ENCODE peak calls at places on chromosomes 3 and 15, in nine cellular contexts. One of them, this sample, is unnamed.

GRCh38 chr3:188468196-188468595 is 314.2 kb downstream of the LPP start:
- DNase-seq in bronchial epithelial cell: no peak
- DNase-seq in tibial artery: no peak
- DNase-seq in PC-3: peak; percentile 29
- DNase-seq in IMR-90: no peak
- DNase-seq in effector memory CD4-positive, alpha-beta T cell: no peak
- DNase-seq in Jurkat, Clone E6-1: no peak
- DNase-seq in AG10803: peak; percentile 49
- DNase-seq in cardiac fibroblast: peak; percentile 45
- DNase-seq in this sample: no peak

GRCh38 chr15:48766196-48766595 is 44.7 kb downstream of the CEP152 start:
- DNase-seq in bronchial epithelial cell: peak; percentile 64
- DNase-seq in tibial artery: no peak
- DNase-seq in PC-3: peak; percentile 51
- DNase-seq in IMR-90: peak; percentile 52
- DNase-seq in effector memory CD4-positive, alpha-beta T cell: no peak
- DNase-seq in Jurkat, Clone E6-1: no peak
- DNase-seq in AG10803: no peak
- DNase-seq in cardiac fibroblast: peak; percentile 33
- DNase-seq in this sample: no peak

GRCh38 chr15:88894348-88894818 is 961 bp downstream of the HAPLN3 start:
- DNase-seq in bronchial epithelial cell: peak; percentile 63
- DNase-seq in tibial artery: peak; percentile 86
- DNase-seq in PC-3: peak; percentile 77
- DNase-seq in IMR-90: no peak
- DNase-seq in effector memory CD4-positive, alpha-beta T cell: peak; percentile 75
- DNase-seq in Jurkat, Clone E6-1: peak; percentile 55
- DNase-seq in AG10803: no peak
- DNase-seq in cardiac fibroblast: peak; percentile 54
- DNase-seq in this sample: no peak

GRCh38 chr3:45992820-45993219 is 2.8 kb downstream of the FYCO1 start:
- DNase-seq in bronchial epithelial cell: no peak
- DNase-seq in tibial artery: no peak
- DNase-seq in PC-3: no peak
- DNase-seq in IMR-90: peak; percentile 63
- DNase-seq in effector memory CD4-positive, alpha-beta T cell: no peak
- DNase-seq in Jurkat, Clone E6-1: peak; percentile 51
- DNase-seq in AG10803: peak; percentile 100
- DNase-seq in cardiac fibroblast: peak; percentile 66
- DNase-seq in this sample: no peak

GRCh38 chr3:13119471-13120220 is 46.4 kb upstream of the IQSEC1 start:
- DNase-seq in bronchial epithelial cell: no peak
- DNase-seq in tibial artery: peak; percentile 57
- DNase-seq in PC-3: no peak
- DNase-seq in IMR-90: no peak
- DNase-seq in effector memory CD4-positive, alpha-beta T cell: no peak
- DNase-seq in Jurkat, Clone E6-1: no peak
- DNase-seq in AG10803: no peak
- DNase-seq in cardiac fibroblast: no peak
- DNase-seq in this sample: no peak

GRCh38 chr15:81485806-81486205 is 111.8 kb upstream of the TMC3 start:
- DNase-seq in bronchial epithelial cell: no peak
- DNase-seq in tibial artery: no peak
- DNase-seq in PC-3: no peak
- DNase-seq in IMR-90: no peak
- DNase-seq in effector memory CD4-positive, alpha-beta T cell: no peak
- DNase-seq in Jurkat, Clone E6-1: no peak
- DNase-seq in AG10803: no peak
- DNase-seq in cardiac fibroblast: no peak
- DNase-seq in this sample: no peak

GRCh38 chr3:47741925-47742324 is 39.8 kb downstream of the SMARCC1 start:
- DNase-seq in bronchial epithelial cell: no peak
- DNase-seq in tibial artery: no peak
- DNase-seq in PC-3: no peak
- DNase-seq in IMR-90: no peak
- DNase-seq in effector memory CD4-positive, alpha-beta T cell: no peak
- DNase-seq in Jurkat, Clone E6-1: no peak
- DNase-seq in AG10803: no peak
- DNase-seq in cardiac fibroblast: no peak
- DNase-seq in this sample: no peak

GRCh38 chr3:54951405-54951804 is 23.5 kb upstream of the LRTM1 start:
- DNase-seq in bronchial epithelial cell: peak; percentile 35
- DNase-seq in tibial artery: peak; percentile 76
- DNase-seq in PC-3: peak; percentile 53
- DNase-seq in IMR-90: peak; percentile 93
- DNase-seq in effector memory CD4-positive, alpha-beta T cell: no peak
- DNase-seq in Jurkat, Clone E6-1: no peak
- DNase-seq in AG10803: peak; percentile 93
- DNase-seq in cardiac fibroblast: peak; percentile 90
- DNase-seq in this sample: peak; percentile 84

GRCh38 chr3:58032186-58032585 is 24.0 kb downstream of the FLNB start:
- DNase-seq in bronchial epithelial cell: peak; percentile 44
- DNase-seq in tibial artery: no peak
- DNase-seq in PC-3: no peak
- DNase-seq in IMR-90: peak; percentile 65
- DNase-seq in effector memory CD4-positive, alpha-beta T cell: no peak
- DNase-seq in Jurkat, Clone E6-1: no peak
- DNase-seq in AG10803: peak; percentile 70
- DNase-seq in cardiac fibroblast: peak; percentile 45
- DNase-seq in this sample: peak; percentile 92

GRCh38 chr3:30658328-30659052 is 52.1 kb downstream of the TGFBR2 start:
- DNase-seq in bronchial epithelial cell: peak; percentile 78
- DNase-seq in tibial artery: no peak
- DNase-seq in PC-3: peak; percentile 83
- DNase-seq in IMR-90: peak; percentile 79
- DNase-seq in effector memory CD4-positive, alpha-beta T cell: peak; percentile 37
- DNase-seq in Jurkat, Clone E6-1: peak; percentile 89
- DNase-seq in AG10803: peak; percentile 82
- DNase-seq in cardiac fibroblast: peak; percentile 70
- DNase-seq in this sample: peak; percentile 73

GRCh38 chr15:68195336-68196112 is 9.6 kb downstream of the CALML4 start:
- DNase-seq in bronchial epithelial cell: no peak
- DNase-seq in tibial artery: no peak
- DNase-seq in PC-3: no peak
- DNase-seq in IMR-90: no peak
- DNase-seq in effector memory CD4-positive, alpha-beta T cell: no peak
- DNase-seq in Jurkat, Clone E6-1: no peak
- DNase-seq in AG10803: no peak
- DNase-seq in cardiac fibroblast: no peak
- DNase-seq in this sample: no peak

GRCh38 chr15:64051093-64051402 is 4.8 kb upstream of the DAPK2 start:
- DNase-seq in bronchial epithelial cell: no peak
- DNase-seq in tibial artery: no peak
- DNase-seq in PC-3: no peak
- DNase-seq in IMR-90: no peak
- DNase-seq in effector memory CD4-positive, alpha-beta T cell: no peak
- DNase-seq in Jurkat, Clone E6-1: no peak
- DNase-seq in AG10803: no peak
- DNase-seq in cardiac fibroblast: no peak
- DNase-seq in this sample: no peak

GRCh38 chr3:125212096-125212508 is 446 bp downstream of the SLC12A8 start:
- DNase-seq in bronchial epithelial cell: no peak
- DNase-seq in tibial artery: no peak
- DNase-seq in PC-3: peak; percentile 20
- DNase-seq in IMR-90: no peak
- DNase-seq in effector memory CD4-positive, alpha-beta T cell: no peak
- DNase-seq in Jurkat, Clone E6-1: no peak
- DNase-seq in AG10803: no peak
- DNase-seq in cardiac fibroblast: no peak
- DNase-seq in this sample: no peak
- H3K4me3 ChIP-seq in bronchial epithelial cell: peak overlapping the region; percentile 77
- H3K4me3 ChIP-seq in tibial artery: peak overlapping the region; percentile 35
- H3K4me3 ChIP-seq in PC-3: peak overlapping the region; percentile 79
- H3K4me3 ChIP-seq in IMR-90: peak overlapping the region; percentile 13
- H3K4me3 ChIP-seq in effector memory CD4-positive, alpha-beta T cell: peak overlapping the region; percentile 32
- H3K4me3 ChIP-seq in Jurkat, Clone E6-1: no peak overlapping the region
- H3K4me3 ChIP-seq in AG10803: peak overlapping the region; percentile 41
- H3K4me3 ChIP-seq in cardiac fibroblast: peak overlapping the region; percentile 52
- H3K4me3 ChIP-seq in this sample: peak overlapping the region; percentile 49

DNA sequence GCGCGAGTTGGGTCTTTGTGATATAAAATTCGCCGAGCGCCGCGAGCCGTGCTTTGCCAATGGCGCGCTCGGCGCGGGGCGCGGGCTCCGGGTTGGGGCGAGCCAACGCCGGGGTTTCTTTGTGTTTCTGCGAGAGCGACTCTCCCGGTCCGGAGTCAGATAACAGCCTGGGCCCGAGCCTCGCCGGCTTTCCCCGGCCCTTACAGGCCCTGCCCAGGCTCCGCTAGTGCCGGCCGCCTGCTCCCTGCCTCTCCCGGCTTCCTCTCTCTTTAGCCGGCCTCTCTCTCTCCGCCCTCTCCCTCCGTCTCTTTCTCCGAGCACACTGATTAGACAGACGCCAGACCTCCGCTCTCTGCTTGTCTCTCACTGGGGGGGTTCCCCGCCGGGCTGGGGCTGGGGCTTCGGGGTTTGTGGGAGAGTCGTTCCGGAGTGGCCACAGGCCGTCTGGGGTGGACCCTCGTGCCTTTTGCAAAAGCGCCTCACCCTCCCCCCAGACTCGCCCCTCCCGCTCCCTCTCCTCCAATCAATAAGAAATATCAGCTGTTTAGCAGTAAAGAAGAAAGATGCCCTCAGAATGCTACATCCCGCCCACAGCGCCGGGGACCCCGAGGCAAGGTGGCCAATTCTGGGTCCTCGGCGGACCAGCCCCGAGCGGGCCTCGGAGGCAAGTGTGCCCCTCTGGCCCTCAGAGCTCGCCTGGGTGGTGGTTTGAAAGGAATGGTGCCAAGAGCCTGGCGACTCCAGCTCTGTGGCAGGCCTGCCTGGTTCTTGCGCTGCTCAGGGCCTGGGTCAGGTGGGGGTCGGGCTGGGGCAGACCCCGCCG is 2.9 kb downstream of the NR2F2 start:
- DNase-seq in bronchial epithelial cell: no peak
- DNase-seq in tibial artery: peak; percentile 70
- DNase-seq in PC-3: peak; percentile 19
- DNase-seq in IMR-90: no peak
- DNase-seq in effector memory CD4-positive, alpha-beta T cell: no peak
- DNase-seq in Jurkat, Clone E6-1: no peak
- DNase-seq in AG10803: no peak
- DNase-seq in cardiac fibroblast: peak; percentile 63
- DNase-seq in this sample: no peak
- H3K4me3 ChIP-seq in bronchial epithelial cell: peak overlapping the region; percentile 71
- H3K4me3 ChIP-seq in tibial artery: peak overlapping the region; percentile 97
- H3K4me3 ChIP-seq in PC-3: peak overlapping the region; percentile 89
- H3K4me3 ChIP-seq in IMR-90: peak overlapping the region; percentile 84
- H3K4me3 ChIP-seq in effector memory CD4-positive, alpha-beta T cell: peak overlapping the region; percentile 36
- H3K4me3 ChIP-seq in Jurkat, Clone E6-1: no peak overlapping the region
- H3K4me3 ChIP-seq in AG10803: peak overlapping the region; percentile 93
- H3K4me3 ChIP-seq in cardiac fibroblast: peak overlapping the region; percentile 83
- H3K4me3 ChIP-seq in this sample: peak overlapping the region; percentile 93

GRCh38 chr15:60563066-60563465 is 84.1 kb upstream of the ICE2 start:
- DNase-seq in bronchial epithelial cell: no peak
- DNase-seq in tibial artery: no peak
- DNase-seq in PC-3: no peak
- DNase-seq in IMR-90: no peak
- DNase-seq in effector memory CD4-positive, alpha-beta T cell: no peak
- DNase-seq in Jurkat, Clone E6-1: no peak
- DNase-seq in AG10803: no peak
- DNase-seq in cardiac fibroblast: no peak
- DNase-seq in this sample: no peak
- H3K4me3 ChIP-seq in bronchial epithelial cell: no peak overlapping the region
- H3K4me3 ChIP-seq in tibial artery: no peak overlapping the region
- H3K4me3 ChIP-seq in PC-3: no peak overlapping the region
- H3K4me3 ChIP-seq in IMR-90: no peak overlapping the region
- H3K4me3 ChIP-seq in effector memory CD4-positive, alpha-beta T cell: no peak overlapping the region
- H3K4me3 ChIP-seq in Jurkat, Clone E6-1: no peak overlapping the region
- H3K4me3 ChIP-seq in AG10803: no peak overlapping the region
- H3K4me3 ChIP-seq in cardiac fibroblast: no peak overlapping the region
- H3K4me3 ChIP-seq in this sample: no peak overlapping the region

GRCh38 chr3:170421147-170421641 is 2.5 kb downstream of the CLDN11 start:
- DNase-seq in bronchial epithelial cell: no peak
- DNase-seq in tibial artery: no peak
- DNase-seq in PC-3: no peak
- DNase-seq in IMR-90: peak; percentile 44
- DNase-seq in effector memory CD4-positive, alpha-beta T cell: no peak
- DNase-seq in Jurkat, Clone E6-1: no peak
- DNase-seq in AG10803: peak; percentile 51
- DNase-seq in cardiac fibroblast: peak; percentile 34
- DNase-seq in this sample: no peak

GRCh38 chr3:170419301-170420087 is 826 bp downstream of the CLDN11 start:
- DNase-seq in bronchial epithelial cell: no peak
- DNase-seq in tibial artery: no peak
- DNase-seq in PC-3: no peak
- DNase-seq in IMR-90: peak; percentile 41
- DNase-seq in effector memory CD4-positive, alpha-beta T cell: no peak
- DNase-seq in Jurkat, Clone E6-1: no peak
- DNase-seq in AG10803: peak; percentile 59
- DNase-seq in cardiac fibroblast: peak; percentile 48
- DNase-seq in this sample: no peak

GRCh38 chr3:170423001-170423615 is 4.4 kb downstream of the CLDN11 start:
- DNase-seq in bronchial epithelial cell: no peak
- DNase-seq in tibial artery: no peak
- DNase-seq in PC-3: no peak
- DNase-seq in IMR-90: no peak
- DNase-seq in effector memory CD4-positive, alpha-beta T cell: no peak
- DNase-seq in Jurkat, Clone E6-1: no peak
- DNase-seq in AG10803: no peak
- DNase-seq in cardiac fibroblast: no peak
- DNase-seq in this sample: no peak

GRCh38 chr3:170420307-170420821 is 1.7 kb downstream of the CLDN11 start:
- DNase-seq in bronchial epithelial cell: no peak
- DNase-seq in tibial artery: no peak
- DNase-seq in PC-3: no peak
- DNase-seq in IMR-90: peak; percentile 47
- DNase-seq in effector memory CD4-positive, alpha-beta T cell: no peak
- DNase-seq in Jurkat, Clone E6-1: no peak
- DNase-seq in AG10803: peak; percentile 44
- DNase-seq in cardiac fibroblast: peak; percentile 70
- DNase-seq in this sample: no peak

GRCh38 chr3:170421758-170422157 is 3.1 kb downstream of the CLDN11 start:
- DNase-seq in bronchial epithelial cell: no peak
- DNase-seq in tibial artery: no peak
- DNase-seq in PC-3: no peak
- DNase-seq in IMR-90: no peak
- DNase-seq in effector memory CD4-positive, alpha-beta T cell: no peak
- DNase-seq in Jurkat, Clone E6-1: no peak
- DNase-seq in AG10803: no peak
- DNase-seq in cardiac fibroblast: no peak
- DNase-seq in this sample: no peak
- H3K4me3 ChIP-seq in bronchial epithelial cell: no peak overlapping the region
- H3K4me3 ChIP-seq in tibial artery: no peak overlapping the region
- H3K4me3 ChIP-seq in PC-3: peak overlapping the region; percentile 34
- H3K4me3 ChIP-seq in IMR-90: no peak overlapping the region
- H3K4me3 ChIP-seq in effector memory CD4-positive, alpha-beta T cell: no peak overlapping the region
- H3K4me3 ChIP-seq in Jurkat, Clone E6-1: no peak overlapping the region
- H3K4me3 ChIP-seq in AG10803: peak overlapping the region; percentile 92
- H3K4me3 ChIP-seq in cardiac fibroblast: peak overlapping the region; percentile 11
- H3K4me3 ChIP-seq in this sample: peak overlapping the region; percentile 67